ENCODE peak calls at places on chromosomes 13 and 19, in ten cellular contexts. D is iris pigment epithelial cell; G is stimulated activated CD4-positive, alpha-beta T cell treated with anti-CD3 and anti-CD28 coated beads, TNF-alpha, amount 100 ng/mL, for 48 hours; H is hepatic stellate cell; Y is hypothalamus; V is left ventricle myocardium inferior; C is sciatic nerve; T is NCI-H146; X is thoracic aorta; L is iPS DF 19.7. Q is an unnamed sample.

GRCh38 chr19:35146746-35147466 is 3.9 kb downstream of the FXYD7 start:
- DNase-seq in H (no peak), G (no peak), D (no peak), X (no peak), Y (no peak), T (no peak), L (no peak), C (no peak), V (no peak), Q (no peak)

GRCh38 chr13:73142091-73142490 is 83.3 kb downstream of the KLF5 start:
- DNase-seq in C (no peak), L (no peak), X (no peak), V (no peak), Y (no peak), G (no peak), H (no peak), D (no peak), T (peak), Q (no peak)

GRCh38 chr13:35978607-35979316 is 152.4 kb downstream of the DCLK1 start:
- DNase-seq in X (no peak), Y (no peak), C (no peak), V (no peak), G (no peak), H (peak), D (peak), L (no peak), T (peak), Q (no peak)

GRCh38 chr19:4861147-4861546 is 6.3 kb downstream of the PLIN3 start:
- DNase-seq in Y (no peak), C (no peak), L (no peak), D (no peak), V (no peak), H (no peak), X (no peak), T (peak), G (no peak), Q (no peak)

GRCh38 chr13:52851153-52851962 is 2.9 kb upstream of the PCDH8 start:
- DNase-seq in H (peak), T (peak), D (peak), L (no peak), V (peak), C (peak), G (no peak), X (no peak), Y (no peak), Q (peak)

GRCh38 chr19:42284066-42284501 is 15.0 kb downstream of the CIC start:
- DNase-seq in T (peak), L (no peak), H (peak), X (no peak), C (peak), V (peak), G (peak), Y (peak), D (peak), Q (peak)

GRCh38 chr13:77326905-77327604 is at the start of gene MYCBP2:
- DNase-seq in T (peak), X (peak), Y (peak), G (peak), C (peak), L (peak), H (peak), V (peak), D (peak), Q (peak)

GRCh38 chr19:10878253-10878652 is 6.9 kb downstream of the CARM1 start:
- DNase-seq in X (no peak), D (no peak), C (no peak), L (no peak), H (no peak), Y (no peak), G (no peak), V (no peak), T (no peak), Q (no peak)

GRCh38 chr19:48560095-48560530 is 8.1 kb downstream of the SULT2B1 start:
- DNase-seq in T (no peak), V (no peak), H (no peak), C (no peak), X (no peak), G (no peak), Y (no peak), D (no peak), L (no peak), Q (no peak)

GRCh38 chr13:97259787-97260641 is 37.9 kb downstream of the MBNL2 start:
- DNase-seq in H (peak), G (no peak), D (peak), Y (no peak), L (no peak), T (no peak), X (no peak), C (no peak), V (no peak), Q (no peak)

GRCh38 chr13:106493569-106493968 is 41.9 kb downstream of the EFNB2 start:
- DNase-seq in V (no peak), L (no peak), C (no peak), X (no peak), D (no peak), Y (no peak), H (no peak), G (no peak), T (no peak), Q (no peak)

GRCh38 chr13:84609716-84610115 is 727.4 kb upstream of the SLITRK1 start:
- DNase-seq in L (no peak), X (no peak), G (no peak), Y (no peak), D (peak), V (no peak), C (no peak), T (no peak), H (no peak), Q (no peak)

GRCh38 chr13:51453308-51453958 is 597 bp upstream of the INTS6 start:
- DNase-seq in G (peak), C (peak), H (peak), V (peak), D (no peak), X (peak), Y (no peak), T (no peak), L (no peak), Q (peak)

GRCh38 chr19:38545596-38545995 is 72.2 kb downstream of the MAP4K1 start:
- DNase-seq in H (no peak), V (no peak), X (no peak), L (no peak), C (no peak), Y (no peak), G (no peak), D (peak), T (no peak), Q (no peak)

GRCh38 chr19:17542042-17542441 is 13.4 kb upstream of the COLGALT1 start:
- DNase-seq in Y (no peak), C (no peak), T (no peak), L (no peak), G (no peak), X (no peak), H (no peak), D (no peak), V (no peak), Q (no peak)

GRCh38 chr19:610071-610800 is 20.6 kb downstream of the HCN2 start:
- DNase-seq in G (no peak), D (peak), L (no peak), C (no peak), Y (no peak), T (no peak), X (no peak), V (no peak), H (no peak), Q (no peak)

Q was measured in NCI-H2107.